ENCODE peak calls at places on chromosomes 5 and 9, in seven cellular contexts. Q, N, U, A, F, X and Z are unnamed samples.

GRCh38 chr5:93915142-93915553 is 173.7 kb upstream of the POU5F2 start:
- DNase-seq in N (no peak), U (no peak), A (peak), X (no peak), Q (no peak), F (no peak), Z (peak)

GRCh38 chr9:84271004-84271886 is 69.3 kb downstream of the SLC28A3 start:
- DNase-seq in A (peak), Q (peak), U (no peak), F (peak), N (no peak), X (peak), Z (no peak)

GRCh38 chr5:158414780-158415179 is 555.8 kb upstream of the CLINT1 start:
- DNase-seq in X (no peak), F (no peak), N (no peak), U (no peak), A (peak), Q (no peak), Z (peak)

GRCh38 chr5:118723021-118723338 is 265.4 kb downstream of the DTWD2 start:
- DNase-seq in A (no peak), F (no peak), N (no peak), Q (no peak), X (no peak), U (no peak), Z (peak)

GRCh38 chr5:139636207-139636792 is 11.8 kb upstream of the CXXC5 start:
- DNase-seq in U (no peak), A (no peak), Q (peak), F (no peak), N (peak), X (no peak), Z (no peak)

GRCh38 chr9:98094316-98094715 is 24.7 kb downstream of the TRIM14 start:
- DNase-seq in F (no peak), A (no peak), Q (no peak), U (no peak), X (no peak), N (no peak), Z (no peak)

GRCh38 chr5:128234928-128235641 is 151.5 kb downstream of the SLC12A2 start:
- DNase-seq in N (no peak), Q (no peak), A (no peak), U (no peak), X (no peak), F (no peak), Z (no peak)

GRCh38 chr5:73619606-73620334 is 6.2 kb upstream of the ARHGEF28 start:
- DNase-seq in F (no peak), A (no peak), U (no peak), X (no peak), Q (no peak), N (no peak), Z (no peak)

GRCh38 chr9:109861499-109861898 is 81.5 kb downstream of the PALM2AKAP2 start:
- DNase-seq in Q (no peak), X (no peak), U (no peak), N (no peak), F (peak), A (peak), Z (no peak)

GRCh38 chr5:180618830-180619562 is 27.7 kb upstream of the SCGB3A1 start:
- DNase-seq in Q (no peak), N (no peak), F (no peak), A (peak), X (no peak), U (peak), Z (no peak)

DNA sequence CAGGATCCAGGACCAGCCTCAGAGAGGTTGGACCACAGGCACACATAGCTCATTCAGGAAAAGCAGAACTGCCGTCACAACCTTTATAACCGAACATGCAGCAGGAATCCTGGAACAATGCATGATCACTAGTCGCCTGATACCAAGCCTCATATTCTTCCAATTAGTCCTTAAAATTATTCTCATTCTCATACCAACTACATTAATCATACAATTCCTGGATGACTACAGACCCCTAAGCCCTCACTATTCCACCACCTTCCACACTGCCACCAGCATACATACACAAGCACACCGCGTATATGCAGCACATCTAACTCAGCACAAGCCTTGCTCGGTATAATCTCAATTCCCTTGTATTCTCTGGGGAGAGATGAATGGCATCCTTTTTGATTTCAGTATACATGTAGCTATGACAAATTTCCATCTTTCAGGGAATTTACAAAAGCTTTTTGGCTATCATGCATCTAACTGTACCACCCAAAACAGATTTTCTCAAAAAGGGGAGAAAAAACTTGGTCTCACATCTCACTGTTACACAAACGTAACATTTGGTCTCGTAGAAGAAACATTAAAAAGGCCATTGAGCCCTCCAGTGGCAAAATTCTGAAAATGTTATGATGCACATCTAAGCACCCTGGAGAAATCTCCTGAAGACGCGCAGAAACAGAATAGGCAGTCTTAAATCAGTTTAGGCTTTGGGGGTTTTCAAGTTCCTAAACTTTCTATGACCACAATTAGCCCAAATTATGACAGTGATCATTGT is 46.2 kb downstream of the MCTP1 start:
- DNase-seq in N (no peak), X (no peak), A (peak), F (no peak), Q (no peak), U (no peak), Z (peak)
- TF ChIP-seq CTCF in N (no peak), X (peak), A (no peak), F (no peak), Q (no peak), U (no peak), Z (peak)

GRCh38 chr9:68949271-68950000 is 64.5 kb downstream of the PRKACG start:
- DNase-seq in U (no peak), F (no peak), X (no peak), N (no peak), A (no peak), Q (no peak), Z (no peak)
- TF ChIP-seq CTCF in U (no peak), F (no peak), X (no peak), N (no peak), A (peak), Q (peak), Z (peak)

GRCh38 chr9:121841771-121842611 is 190.6 kb downstream of the DAB2IP start:
- DNase-seq in A (peak), U (no peak), Q (no peak), N (no peak), F (no peak), X (no peak), Z (no peak)
- TF ChIP-seq CTCF in A (no peak), U (no peak), Q (no peak), N (no peak), F (no peak), X (no peak), Z (no peak)

GRCh38 chr5:147397616-147398015 is 112.3 kb downstream of the DPYSL3 start:
- DNase-seq in X (no peak), N (no peak), U (no peak), F (no peak), A (no peak), Q (no peak), Z (no peak)
- TF ChIP-seq CTCF in X (no peak), N (no peak), U (no peak), F (no peak), A (no peak), Q (no peak), Z (no peak)

GRCh38 chr9:32069969-32070368 is 314.5 kb upstream of the ACO1 start:
- DNase-seq in U (no peak), A (no peak), X (no peak), F (no peak), Q (no peak), N (no peak), Z (no peak)

GRCh38 chr9:32072568-32072967 is 311.9 kb upstream of the ACO1 start:
- DNase-seq in F (no peak), U (no peak), A (no peak), X (no peak), N (no peak), Q (no peak), Z (no peak)

DNA sequence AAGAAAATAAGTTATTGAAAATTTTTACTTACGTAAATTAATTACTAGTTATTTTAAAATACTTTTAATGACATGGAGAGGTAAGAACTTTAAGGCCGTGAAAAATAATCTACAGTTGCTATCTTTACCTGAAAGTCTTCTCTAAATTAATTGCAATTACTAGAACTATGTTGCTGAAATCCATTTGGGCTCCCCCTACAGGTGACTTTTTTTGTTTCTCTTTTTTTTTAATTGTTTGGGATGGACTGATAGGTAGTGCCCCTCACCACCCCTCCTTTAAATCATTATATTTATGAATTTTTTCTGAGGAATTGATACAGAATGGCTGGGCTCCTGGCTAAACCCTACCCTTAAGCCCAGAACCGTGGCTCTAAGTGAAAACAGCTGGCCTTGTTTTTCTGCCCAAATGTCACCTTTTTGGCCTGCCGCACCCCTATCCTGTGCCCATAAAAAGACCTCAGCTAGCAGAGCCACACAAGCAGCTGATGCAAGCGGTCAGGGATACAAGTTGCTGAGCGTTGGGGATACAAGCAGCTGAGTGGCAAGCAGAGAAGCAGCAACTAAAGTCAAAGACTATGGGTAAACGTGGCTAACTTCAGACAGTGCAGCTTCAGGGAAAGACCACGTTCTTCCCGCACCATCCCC is 315.2 kb upstream of the ACO1 start:
- DNase-seq in A (no peak), N (no peak), F (no peak), Q (no peak), X (no peak), U (no peak), Z (no peak)
- TF ChIP-seq CTCF in A (peak), N (peak), F (no peak), Q (no peak), X (no peak), U (peak), Z (no peak)

GRCh38 chr5:132227235-132227484 is 493 bp downstream of the P4HA2 start:
- DNase-seq in U (no peak), F (no peak), N (no peak), Q (no peak), A (no peak), X (no peak), Z (no peak)

GRCh38 chr5:132226516-132227234 is 978 bp downstream of the P4HA2 start:
- DNase-seq in F (no peak), X (no peak), A (peak), U (peak), Q (no peak), N (no peak), Z (no peak)

GRCh38 chr5:132229236-132229635 is 1.6 kb upstream of the P4HA2 start:
- DNase-seq in U (peak), N (no peak), A (no peak), X (no peak), F (no peak), Q (no peak), Z (no peak)

GRCh38 chr5:132228241-132229035 is 785 bp upstream of the P4HA2 start:
- DNase-seq in F (no peak), U (peak), Q (no peak), N (no peak), A (no peak), X (no peak), Z (no peak)

DNA sequence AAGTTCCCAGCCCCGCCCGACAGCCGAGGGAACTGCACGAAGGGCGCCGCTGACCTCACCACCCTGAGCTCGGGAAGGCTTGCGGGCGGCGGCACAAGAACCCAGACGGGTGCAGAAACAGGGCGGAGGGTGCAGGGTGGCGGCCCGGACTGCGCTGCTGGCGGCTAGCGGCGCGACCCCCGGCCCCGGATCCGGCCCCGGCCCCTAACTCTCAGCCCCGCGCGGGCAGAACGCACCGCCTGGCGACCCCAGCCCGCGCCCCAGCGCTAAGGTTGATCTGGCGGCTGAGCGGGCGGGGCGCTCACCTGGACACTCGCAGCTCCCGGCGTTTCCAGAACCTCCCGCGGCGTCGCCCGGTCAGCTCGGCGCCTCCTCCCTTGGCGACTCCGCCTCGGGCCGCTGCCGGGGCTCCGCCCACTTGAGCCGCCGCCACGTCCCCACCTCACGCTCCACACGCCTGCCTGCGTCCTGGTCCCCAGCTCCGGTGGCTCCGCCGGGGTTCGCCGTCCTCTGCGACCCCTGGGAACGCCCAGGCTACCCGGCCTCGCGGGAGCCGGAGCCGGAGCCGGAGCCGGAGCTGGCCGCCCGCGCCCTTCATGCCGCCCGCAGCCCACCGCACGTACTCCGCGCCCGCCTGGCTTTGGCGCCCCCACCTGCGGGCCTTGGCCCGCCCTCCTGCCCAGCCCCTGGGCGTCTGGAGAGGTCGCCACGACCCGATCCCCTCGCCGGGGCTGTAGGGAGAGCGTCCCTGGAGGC is at the start of gene P4HA2:
- DNase-seq in A (peak), F (peak), X (peak), N (no peak), U (peak), Q (peak), Z (no peak)
- TF ChIP-seq CTCF in A (no peak), F (no peak), X (no peak), N (no peak), U (peak), Q (no peak), Z (peak)

GRCh38 chr9:36788534-36788933 is 215.8 kb downstream of the MELK start:
- DNase-seq in U (no peak), Q (no peak), F (no peak), X (no peak), N (no peak), A (no peak), Z (no peak)
- TF ChIP-seq CTCF in U (peak), Q (no peak), F (no peak), X (no peak), N (peak), A (peak), Z (peak)

GRCh38 chr9:80885894-80886293 is 803.5 kb downstream of the TLE1 start:
- DNase-seq in X (no peak), F (no peak), A (no peak), U (no peak), N (no peak), Q (no peak), Z (no peak)
- TF ChIP-seq CTCF in X (no peak), F (no peak), A (no peak), U (no peak), N (no peak), Q (no peak), Z (no peak)